ENCODE peak calls at places on chromosome 3, in six cellular contexts. One of them, this sample, is unnamed.

GRCh38 chr3:73568371-73568862 is 56.3 kb downstream of the PDZRN3 start:
- DNase-seq in foreskin fibroblast: no peak
- DNase-seq in A673: no peak
- DNase-seq in psoas muscle: peak
- DNase-seq in GM12864: no peak
- DNase-seq in IMR-90: no peak
- DNase-seq in this sample: no peak

GRCh38 chr3:187567026-187567425 is 103.2 kb downstream of the SST start:
- DNase-seq in foreskin fibroblast: no peak
- DNase-seq in A673: no peak
- DNase-seq in psoas muscle: no peak
- DNase-seq in GM12864: no peak
- DNase-seq in IMR-90: peak
- DNase-seq in this sample: peak

GRCh38 chr3:183764854-183765731 is 60.3 kb downstream of the MAP6D1 start:
- DNase-seq in foreskin fibroblast: peak
- DNase-seq in A673: no peak
- DNase-seq in psoas muscle: no peak
- DNase-seq in GM12864: no peak
- DNase-seq in IMR-90: peak
- DNase-seq in this sample: no peak

GRCh38 chr3:124974691-124975090 is 40.1 kb upstream of the MUC13 start:
- DNase-seq in foreskin fibroblast: no peak
- DNase-seq in A673: no peak
- DNase-seq in psoas muscle: no peak
- DNase-seq in GM12864: no peak
- DNase-seq in IMR-90: no peak
- DNase-seq in this sample: no peak

GRCh38 chr3:138941259-138941885 is 5.6 kb downstream of the FOXL2 start:
- DNase-seq in foreskin fibroblast: peak
- DNase-seq in A673: peak
- DNase-seq in psoas muscle: no peak
- DNase-seq in GM12864: no peak
- DNase-seq in IMR-90: peak
- DNase-seq in this sample: no peak

GRCh38 chr3:148255981-148256969 is 441.4 kb upstream of the AGTR1 start:
- DNase-seq in foreskin fibroblast: no peak
- DNase-seq in A673: no peak
- DNase-seq in psoas muscle: no peak
- DNase-seq in GM12864: no peak
- DNase-seq in IMR-90: no peak
- DNase-seq in this sample: no peak

GRCh38 chr3:187741403-187742350 is 3.6 kb downstream of the BCL6 start:
- DNase-seq in foreskin fibroblast: peak
- DNase-seq in A673: peak
- DNase-seq in psoas muscle: peak
- DNase-seq in GM12864: no peak
- DNase-seq in IMR-90: peak
- DNase-seq in this sample: no peak

GRCh38 chr3:173976281-173976680 is 578.7 kb downstream of the NLGN1 start:
- DNase-seq in foreskin fibroblast: no peak
- DNase-seq in A673: peak
- DNase-seq in psoas muscle: no peak
- DNase-seq in GM12864: no peak
- DNase-seq in IMR-90: no peak
- DNase-seq in this sample: no peak

GRCh38 chr3:33575313-33575712 is 135.1 kb upstream of the UBP1 start:
- DNase-seq in foreskin fibroblast: no peak
- DNase-seq in A673: no peak
- DNase-seq in psoas muscle: no peak
- DNase-seq in GM12864: no peak
- DNase-seq in IMR-90: no peak
- DNase-seq in this sample: no peak

GRCh38 chr3:190854062-190854461 is 8.4 kb downstream of the GMNC start:
- DNase-seq in foreskin fibroblast: no peak
- DNase-seq in A673: no peak
- DNase-seq in psoas muscle: no peak
- DNase-seq in GM12864: no peak
- DNase-seq in IMR-90: no peak
- DNase-seq in this sample: no peak

GRCh38 chr3:13294442-13295351 is 125.4 kb downstream of the NUP210 start:
- DNase-seq in foreskin fibroblast: no peak
- DNase-seq in A673: no peak
- DNase-seq in psoas muscle: peak
- DNase-seq in GM12864: no peak
- DNase-seq in IMR-90: no peak
- DNase-seq in this sample: no peak

GRCh38 chr3:16301490-16301889 is 36.5 kb downstream of the OXNAD1 start:
- DNase-seq in foreskin fibroblast: no peak
- DNase-seq in A673: no peak
- DNase-seq in psoas muscle: no peak
- DNase-seq in GM12864: no peak
- DNase-seq in IMR-90: no peak
- DNase-seq in this sample: no peak

GRCh38 chr3:134694946-134695543 is 44.2 kb upstream of the KY start:
- DNase-seq in foreskin fibroblast: no peak
- DNase-seq in A673: no peak
- DNase-seq in psoas muscle: no peak
- DNase-seq in GM12864: no peak
- DNase-seq in IMR-90: no peak
- DNase-seq in this sample: no peak

GRCh38 chr3:170749185-170749584 is 120.8 kb downstream of the RPL22L1 start:
- DNase-seq in foreskin fibroblast: no peak
- DNase-seq in A673: no peak
- DNase-seq in psoas muscle: no peak
- DNase-seq in GM12864: no peak
- DNase-seq in IMR-90: no peak
- DNase-seq in this sample: no peak

GRCh38 chr3:170740726-170741591 is 129.0 kb downstream of the RPL22L1 start:
- DNase-seq in foreskin fibroblast: peak
- DNase-seq in A673: peak
- DNase-seq in psoas muscle: peak
- DNase-seq in GM12864: no peak
- DNase-seq in IMR-90: peak
- DNase-seq in this sample: peak

GRCh38 chr3:170741756-170742530 is 128.1 kb downstream of the RPL22L1 start:
- DNase-seq in foreskin fibroblast: no peak
- DNase-seq in A673: no peak
- DNase-seq in psoas muscle: no peak
- DNase-seq in GM12864: no peak
- DNase-seq in IMR-90: no peak
- DNase-seq in this sample: peak

GRCh38 chr3:170746175-170746942 is 123.6 kb downstream of the RPL22L1 start:
- DNase-seq in foreskin fibroblast: no peak
- DNase-seq in A673: no peak
- DNase-seq in psoas muscle: no peak
- DNase-seq in GM12864: no peak
- DNase-seq in IMR-90: no peak
- DNase-seq in this sample: no peak

GRCh38 chr3:170745211-170745718 is 124.7 kb downstream of the RPL22L1 start:
- DNase-seq in foreskin fibroblast: no peak
- DNase-seq in A673: no peak
- DNase-seq in psoas muscle: no peak
- DNase-seq in GM12864: no peak
- DNase-seq in IMR-90: peak
- DNase-seq in this sample: no peak
- H3K4me3 ChIP-seq in foreskin fibroblast: no peak
- H3K4me3 ChIP-seq in A673: no peak
- H3K4me3 ChIP-seq in psoas muscle: no peak
- H3K4me3 ChIP-seq in GM12864: no peak
- H3K4me3 ChIP-seq in IMR-90: no peak
- H3K4me3 ChIP-seq in this sample: no peak

GRCh38 chr3:56802411-56802745 is 629 bp upstream of the ARHGEF3 start:
- DNase-seq in foreskin fibroblast: no peak
- DNase-seq in A673: no peak
- DNase-seq in psoas muscle: no peak
- DNase-seq in GM12864: no peak
- DNase-seq in IMR-90: no peak
- DNase-seq in this sample: no peak

GRCh38 chr3:56801597-56802410 is at the start of gene ARHGEF3:
- DNase-seq in foreskin fibroblast: peak
- DNase-seq in A673: peak
- DNase-seq in psoas muscle: peak
- DNase-seq in GM12864: peak
- DNase-seq in IMR-90: peak
- DNase-seq in this sample: no peak

GRCh38 chr3:56799251-56799882 is 2.4 kb downstream of the ARHGEF3 start:
- DNase-seq in foreskin fibroblast: no peak
- DNase-seq in A673: peak
- DNase-seq in psoas muscle: no peak
- DNase-seq in GM12864: peak
- DNase-seq in IMR-90: peak
- DNase-seq in this sample: no peak

GRCh38 chr3:56801151-56801596 is 575 bp downstream of the ARHGEF3 start:
- DNase-seq in foreskin fibroblast: no peak
- DNase-seq in A673: no peak
- DNase-seq in psoas muscle: no peak
- DNase-seq in GM12864: no peak
- DNase-seq in IMR-90: no peak
- DNase-seq in this sample: no peak

GRCh38 chr3:56800373-56801150 is 1.2 kb downstream of the ARHGEF3 start:
- DNase-seq in foreskin fibroblast: no peak
- DNase-seq in A673: no peak
- DNase-seq in psoas muscle: no peak
- DNase-seq in GM12864: peak
- DNase-seq in IMR-90: no peak
- DNase-seq in this sample: no peak
- TF ChIP-seq CTCF in foreskin fibroblast: no peak
- TF ChIP-seq CTCF in A673: no peak
- TF ChIP-seq CTCF in psoas muscle: no peak
- TF ChIP-seq CTCF in GM12864: no peak
- TF ChIP-seq CTCF in IMR-90: no peak
- TF ChIP-seq CTCF in this sample: no peak

DNA sequence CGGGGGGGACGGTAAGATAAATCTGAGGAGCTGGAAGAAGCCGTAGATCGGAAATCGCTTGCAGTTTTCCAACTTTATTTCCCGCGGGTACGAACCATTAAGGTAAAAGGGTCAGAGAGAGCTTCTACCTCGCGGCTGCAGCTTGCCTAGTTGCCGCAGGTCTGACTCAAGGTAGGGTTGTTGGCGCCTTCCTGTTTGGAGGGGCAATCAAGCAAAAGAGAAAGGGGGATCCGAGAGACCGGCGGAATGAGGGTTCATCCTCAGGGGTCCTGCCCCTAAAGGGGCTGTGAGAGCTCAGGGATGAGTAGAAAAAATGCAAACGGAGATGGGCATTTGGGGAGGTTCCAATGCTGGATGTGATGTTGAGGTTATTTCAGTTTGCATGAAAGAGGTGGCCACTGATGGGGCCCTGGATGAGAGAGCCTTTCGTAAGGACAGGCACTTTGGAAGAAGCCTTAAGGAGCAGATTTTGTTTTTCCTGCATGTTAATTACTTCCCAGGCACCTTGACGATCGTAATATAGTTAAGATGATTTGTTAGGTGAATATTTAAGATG is 265.4 kb downstream of the CGGBP1 start:
- DNase-seq in foreskin fibroblast: no peak
- DNase-seq in A673: peak
- DNase-seq in psoas muscle: no peak
- DNase-seq in GM12864: no peak
- DNase-seq in IMR-90: no peak
- DNase-seq in this sample: no peak
- H3K4me3 ChIP-seq in foreskin fibroblast: no peak
- H3K4me3 ChIP-seq in A673: peak
- H3K4me3 ChIP-seq in psoas muscle: peak
- H3K4me3 ChIP-seq in GM12864: no peak
- H3K4me3 ChIP-seq in IMR-90: no peak
- H3K4me3 ChIP-seq in this sample: peak

DNA sequence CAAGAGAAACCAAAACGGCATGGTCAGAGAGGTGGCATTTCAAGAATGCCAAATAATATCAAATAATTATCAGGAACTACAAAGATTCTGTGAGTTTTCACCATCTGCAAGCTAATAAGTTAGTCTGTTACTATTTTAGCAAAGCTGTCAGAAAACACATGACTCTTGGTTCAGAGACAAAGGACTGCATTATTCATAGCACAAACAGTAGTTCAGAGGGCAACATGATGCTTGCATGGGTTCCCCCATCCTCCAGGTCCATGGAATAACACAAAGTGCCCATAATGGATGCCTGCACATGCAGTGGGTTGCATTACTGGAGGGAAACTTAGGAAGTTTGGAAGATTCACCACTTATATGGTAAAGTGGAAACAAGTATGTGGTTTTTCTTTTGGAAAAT is 228.8 kb upstream of the ALCAM start:
- DNase-seq in foreskin fibroblast: no peak
- DNase-seq in A673: no peak
- DNase-seq in psoas muscle: no peak
- DNase-seq in GM12864: no peak
- DNase-seq in IMR-90: peak
- DNase-seq in this sample: no peak
- TF ChIP-seq CTCF in foreskin fibroblast: no peak
- TF ChIP-seq CTCF in A673: no peak
- TF ChIP-seq CTCF in psoas muscle: no peak
- TF ChIP-seq CTCF in GM12864: no peak
- TF ChIP-seq CTCF in IMR-90: no peak
- TF ChIP-seq CTCF in this sample: no peak

GRCh38 chr3:194332858-194333211 is 18.3 kb downstream of the CPN2 start:
- DNase-seq in foreskin fibroblast: no peak
- DNase-seq in A673: no peak
- DNase-seq in psoas muscle: no peak
- DNase-seq in GM12864: no peak
- DNase-seq in IMR-90: no peak
- DNase-seq in this sample: no peak
- H3K4me3 ChIP-seq in foreskin fibroblast: no peak
- H3K4me3 ChIP-seq in A673: peak
- H3K4me3 ChIP-seq in psoas muscle: no peak
- H3K4me3 ChIP-seq in GM12864: no peak
- H3K4me3 ChIP-seq in IMR-90: no peak
- H3K4me3 ChIP-seq in this sample: no peak

GRCh38 chr3:100325827-100326226 is 8.7 kb upstream of the NIT2 start:
- DNase-seq in foreskin fibroblast: no peak
- DNase-seq in A673: no peak
- DNase-seq in psoas muscle: no peak
- DNase-seq in GM12864: no peak
- DNase-seq in IMR-90: no peak
- DNase-seq in this sample: no peak

GRCh38 chr3:100319951-100320350 is 14.6 kb upstream of the NIT2 start:
- DNase-seq in foreskin fibroblast: no peak
- DNase-seq in A673: no peak
- DNase-seq in psoas muscle: no peak
- DNase-seq in GM12864: no peak
- DNase-seq in IMR-90: no peak
- DNase-seq in this sample: no peak

GRCh38 chr3:100329800-100330489 is 4.6 kb upstream of the NIT2 start:
- DNase-seq in foreskin fibroblast: no peak
- DNase-seq in A673: no peak
- DNase-seq in psoas muscle: no peak
- DNase-seq in GM12864: no peak
- DNase-seq in IMR-90: no peak
- DNase-seq in this sample: no peak

DNA sequence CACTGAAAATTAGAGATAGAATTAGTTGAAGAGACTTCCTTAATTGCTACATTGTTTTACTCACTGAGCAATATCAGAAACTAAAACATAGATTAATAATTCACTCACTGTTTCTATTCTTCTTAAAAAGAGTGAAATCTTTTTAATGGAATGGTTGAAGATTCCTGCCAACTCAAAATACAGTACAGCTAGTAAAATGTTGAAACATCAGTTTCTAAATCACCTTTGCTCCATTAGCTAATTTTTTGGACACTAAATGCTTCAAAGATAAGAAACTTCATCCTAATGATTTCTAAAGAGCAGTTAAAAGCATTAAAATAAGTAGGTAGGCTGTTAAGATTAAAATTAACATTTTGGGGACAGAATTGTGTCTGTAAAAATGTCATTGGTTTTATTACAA is 10.5 kb upstream of the NIT2 start:
- DNase-seq in foreskin fibroblast: no peak
- DNase-seq in A673: no peak
- DNase-seq in psoas muscle: no peak
- DNase-seq in GM12864: no peak
- DNase-seq in IMR-90: no peak
- DNase-seq in this sample: no peak
- TF ChIP-seq CTCF in foreskin fibroblast: no peak
- TF ChIP-seq CTCF in A673: no peak
- TF ChIP-seq CTCF in psoas muscle: no peak
- TF ChIP-seq CTCF in GM12864: no peak
- TF ChIP-seq CTCF in IMR-90: no peak
- TF ChIP-seq CTCF in this sample: no peak